ENCODE peak calls at places on chromosomes 11 and 22, in five cellular contexts. E is activated T-cell treated with anti-CD3 and anti-CD28 coated beads, Interleukin-2, amount 50 U/mL, for 48 hours; U is A549; X is chondrocyte; L is mucosa of gallbladder. B is an unnamed sample.
A peak's percentile ranks its signal among the peaks of the same experiment; 100 is the strongest.

GRCh38 chr11:124123587-124123986 is 8.3 kb downstream of the VWA5A start:
- DNase-seq in L (no peak), E (no peak), U (no peak), X (no peak), B (no peak)

GRCh38 chr11:12377824-12378593 is 638 bp downstream of the PARVA start:
- DNase-seq in X (no peak), L (peak; percentile 69), E (no peak), U (peak; percentile 50), B (no peak)

GRCh38 chr11:2524446-2525165 is 79.8 kb downstream of the KCNQ1 start:
- DNase-seq in X (peak; percentile 72), L (peak; percentile 10), E (peak; percentile 7), U (no peak), B (peak; percentile 4)

GRCh38 chr11:108912587-108912986 is 247.7 kb downstream of the DDX10 start:
- DNase-seq in L (no peak), E (no peak), U (no peak), X (no peak), B (no peak)

GRCh38 chr11:23318670-23319069 is 458.4 kb upstream of the CCDC179 start:
- DNase-seq in L (no peak), X (no peak), U (no peak), E (no peak), B (no peak)

GRCh38 chr11:48103621-48104561 is 112.7 kb upstream of the OR4B1 start:
- DNase-seq in E (no peak), U (no peak), L (no peak), X (no peak), B (no peak)

GRCh38 chr11:93089474-93090102 is 108.2 kb downstream of the SLC36A4 start:
- DNase-seq in E (no peak), X (no peak), U (peak; percentile 1), L (peak; percentile 39), B (no peak)

GRCh38 chr11:43818220-43818619 is 62.4 kb upstream of the ALKBH3 start:
- DNase-seq in U (no peak), X (no peak), E (no peak), L (no peak), B (no peak)

GRCh38 chr11:128328955-128329551 is 258.3 kb downstream of the ETS1 start:
- DNase-seq in L (no peak), X (no peak), U (no peak), E (peak; percentile 60), B (no peak)

GRCh38 chr11:100639140-100639539 is 47.9 kb upstream of the ARHGAP42 start:
- DNase-seq in L (peak; percentile 23), E (no peak), X (no peak), U (no peak), B (no peak)

GRCh38 chr22:40400173-40400572 is 29.8 kb downstream of the SGSM3 start:
- DNase-seq in U (no peak), E (peak; percentile 49), X (no peak), L (no peak), B (no peak)

GRCh38 chr11:64053699-64054098 is 18.0 kb downstream of the FLRT1 start:
- DNase-seq in U (no peak), L (no peak), X (no peak), E (no peak), B (no peak)

GRCh38 chr11:5200582-5200981 is at the start of gene OR51V1:
- DNase-seq in U (no peak), X (no peak), E (no peak), L (no peak), B (no peak)

GRCh38 chr11:24779791-24780190 is 282.9 kb downstream of the LUZP2 start:
- DNase-seq in U (no peak), L (no peak), X (no peak), E (no peak), B (no peak)

GRCh38 chr22:43094085-43094484 is 4.9 kb upstream of the TTLL1 start:
- DNase-seq in X (no peak), L (peak; percentile 33), U (no peak), E (no peak), B (no peak)

GRCh38 chr11:57214494-57214893 is 22.6 kb downstream of the APLNR start:
- DNase-seq in L (peak; percentile 35), X (no peak), E (no peak), U (peak; percentile 18), B (no peak)

GRCh38 chr11:69700278-69701140 is 3.3 kb downstream of the FGF19 start:
- DNase-seq in U (peak; percentile 38), X (no peak), L (peak; percentile 58), E (no peak), B (no peak)

GRCh38 chr22:22386602-22387385 is 121.7 kb downstream of the ZNF280B start:
- DNase-seq in X (no peak), L (no peak), U (no peak), E (no peak), B (no peak)

GRCh38 chr11:74739546-74740270 is 8.5 kb upstream of the CHRDL2 start:
- DNase-seq in X (no peak), E (peak; percentile 39), L (peak; percentile 46), U (peak; percentile 87), B (peak; percentile 30)

GRCh38 chr11:60810583-60810982 is 25.4 kb downstream of the MS4A10 start:
- DNase-seq in L (no peak), X (no peak), E (no peak), U (no peak), B (no peak)

GRCh38 chr11:19951558-19952083 is 208.7 kb downstream of the DBX1 start:
- DNase-seq in X (no peak), U (peak; percentile 35), L (no peak), E (no peak), B (peak; percentile 26)

GRCh38 chr22:50272103-50272782 is 2.1 kb upstream of the MAPK11 start:
- DNase-seq in E (no peak), X (no peak), U (no peak), L (no peak), B (no peak)

GRCh38 chr11:123577081-123577598 is 77.3 kb downstream of the SCN3B start:
- DNase-seq in X (no peak), L (peak; percentile 61), E (peak; percentile 79), U (peak; percentile 64), B (peak; percentile 63)

GRCh38 chr22:23177197-23177596 is 3.1 kb upstream of the BCR start:
- DNase-seq in X (no peak), U (no peak), E (no peak), L (no peak), B (no peak)

GRCh38 chr11:78346799-78347198 is 70.8 kb downstream of the GAB2 start:
- DNase-seq in U (no peak), E (no peak), X (no peak), L (no peak), B (no peak)

GRCh38 chr11:125274774-125275173 is 110.2 kb downstream of the PKNOX2 start:
- DNase-seq in L (no peak), X (no peak), E (no peak), U (no peak), B (no peak)

GRCh38 chr11:848988-849824 is 6.6 kb downstream of the TSPAN4 start:
- DNase-seq in U (no peak), E (no peak), L (no peak), X (no peak), B (no peak)

GRCh38 chr11:72228229-72228843 is 3.8 kb downstream of the INPPL1 start:
- DNase-seq in E (no peak), L (no peak), X (peak; percentile 91), U (no peak), B (no peak)

GRCh38 chr11:78916759-78917158 is 342.1 kb upstream of the NARS2 start:
- DNase-seq in E (no peak), L (no peak), U (no peak), X (no peak), B (no peak)

GRCh38 chr11:134714021-134714656 is 302.1 kb upstream of the B3GAT1 start:
- DNase-seq in U (no peak), E (no peak), L (no peak), X (no peak), B (no peak)